ENCODE peak calls at places on chromosomes 1 and 21, in ten cellular contexts. One of them, this sample, is unnamed.
A peak's percentile ranks its signal among the peaks of the same experiment; 100 is the strongest.

GRCh38 chr21:26587621-26588260 is 14.7 kb upstream of the CYYR1 start:
- DNase-seq in mesenchymal stem cell: peak; percentile 43
- DNase-seq in GM23248: peak; percentile 74
- DNase-seq in SK-N-SH: peak; percentile 47
- DNase-seq in PC-3: peak; percentile 91
- DNase-seq in neural progenitor cell: no peak
- DNase-seq in neuronal stem cell: no peak
- DNase-seq in fibroblast of lung: peak; percentile 92
- DNase-seq in endodermal cell: no peak
- DNase-seq in IMR-90: peak; percentile 44
- DNase-seq in this sample: peak; percentile 66

GRCh38 chr21:46061063-46061462 is 36.8 kb upstream of the COL6A2 start:
- DNase-seq in mesenchymal stem cell: no peak
- DNase-seq in GM23248: no peak
- DNase-seq in SK-N-SH: no peak
- DNase-seq in PC-3: no peak
- DNase-seq in neural progenitor cell: no peak
- DNase-seq in neuronal stem cell: no peak
- DNase-seq in fibroblast of lung: no peak
- DNase-seq in endodermal cell: no peak
- DNase-seq in IMR-90: no peak
- DNase-seq in this sample: no peak

GRCh38 chr1:53368314-53369033 is 40.6 kb upstream of the LRP8 start:
- DNase-seq in mesenchymal stem cell: no peak
- DNase-seq in GM23248: no peak
- DNase-seq in SK-N-SH: peak; percentile 79
- DNase-seq in PC-3: no peak
- DNase-seq in neural progenitor cell: no peak
- DNase-seq in neuronal stem cell: no peak
- DNase-seq in fibroblast of lung: no peak
- DNase-seq in endodermal cell: peak; percentile 55
- DNase-seq in IMR-90: no peak
- DNase-seq in this sample: no peak

GRCh38 chr1:78005755-78006154 is 1.0 kb downstream of the DNAJB4 start:
- DNase-seq in mesenchymal stem cell: peak; percentile 83
- DNase-seq in GM23248: peak; percentile 91
- DNase-seq in SK-N-SH: peak; percentile 9
- DNase-seq in PC-3: peak; percentile 84
- DNase-seq in neural progenitor cell: no peak
- DNase-seq in neuronal stem cell: no peak
- DNase-seq in fibroblast of lung: peak; percentile 97
- DNase-seq in endodermal cell: no peak
- DNase-seq in IMR-90: peak; percentile 94
- DNase-seq in this sample: peak; percentile 58

GRCh38 chr1:19220080-19220846 is 10.2 kb upstream of the UBR4 start:
- DNase-seq in mesenchymal stem cell: no peak
- DNase-seq in GM23248: no peak
- DNase-seq in SK-N-SH: no peak
- DNase-seq in PC-3: no peak
- DNase-seq in neural progenitor cell: no peak
- DNase-seq in neuronal stem cell: no peak
- DNase-seq in fibroblast of lung: no peak
- DNase-seq in endodermal cell: no peak
- DNase-seq in IMR-90: no peak
- DNase-seq in this sample: no peak

GRCh38 chr1:235929216-235929615 is 62.5 kb upstream of the LYST start:
- DNase-seq in mesenchymal stem cell: no peak
- DNase-seq in GM23248: no peak
- DNase-seq in SK-N-SH: no peak
- DNase-seq in PC-3: no peak
- DNase-seq in neural progenitor cell: no peak
- DNase-seq in neuronal stem cell: no peak
- DNase-seq in fibroblast of lung: peak; percentile 43
- DNase-seq in endodermal cell: no peak
- DNase-seq in IMR-90: no peak
- DNase-seq in this sample: no peak

GRCh38 chr21:41651830-41652229 is 115.0 kb downstream of the RIPK4 start:
- DNase-seq in mesenchymal stem cell: no peak
- DNase-seq in GM23248: peak; percentile 62
- DNase-seq in SK-N-SH: no peak
- DNase-seq in PC-3: peak; percentile 86
- DNase-seq in neural progenitor cell: no peak
- DNase-seq in neuronal stem cell: no peak
- DNase-seq in fibroblast of lung: no peak
- DNase-seq in endodermal cell: no peak
- DNase-seq in IMR-90: peak; percentile 46
- DNase-seq in this sample: no peak

GRCh38 chr1:21673277-21673780 is 4.2 kb upstream of the RAP1GAP start:
- DNase-seq in mesenchymal stem cell: peak; percentile 30
- DNase-seq in GM23248: peak; percentile 71
- DNase-seq in SK-N-SH: no peak
- DNase-seq in PC-3: peak; percentile 4
- DNase-seq in neural progenitor cell: no peak
- DNase-seq in neuronal stem cell: no peak
- DNase-seq in fibroblast of lung: peak; percentile 78
- DNase-seq in endodermal cell: no peak
- DNase-seq in IMR-90: peak; percentile 25
- DNase-seq in this sample: no peak

GRCh38 chr1:41435570-41436178 is 48.8 kb downstream of the EDN2 start:
- DNase-seq in mesenchymal stem cell: peak; percentile 58
- DNase-seq in GM23248: no peak
- DNase-seq in SK-N-SH: peak; percentile 77
- DNase-seq in PC-3: no peak
- DNase-seq in neural progenitor cell: peak; percentile 86
- DNase-seq in neuronal stem cell: peak; percentile 50
- DNase-seq in fibroblast of lung: no peak
- DNase-seq in endodermal cell: peak; percentile 94
- DNase-seq in IMR-90: no peak
- DNase-seq in this sample: no peak

GRCh38 chr1:86913399-86913895 is 479 bp downstream of the SELENOF start:
- DNase-seq in mesenchymal stem cell: peak; percentile 80
- DNase-seq in GM23248: peak; percentile 78
- DNase-seq in SK-N-SH: no peak
- DNase-seq in PC-3: peak; percentile 34
- DNase-seq in neural progenitor cell: peak; percentile 45
- DNase-seq in neuronal stem cell: no peak
- DNase-seq in fibroblast of lung: no peak
- DNase-seq in endodermal cell: peak; percentile 60
- DNase-seq in IMR-90: peak; percentile 48
- DNase-seq in this sample: peak; percentile 18

GRCh38 chr1:248924696-248925532 is 18.9 kb downstream of the PGBD2 start:
- DNase-seq in mesenchymal stem cell: peak; percentile 81
- DNase-seq in GM23248: peak; percentile 69
- DNase-seq in SK-N-SH: peak; percentile 74
- DNase-seq in PC-3: peak; percentile 77
- DNase-seq in neural progenitor cell: peak; percentile 69
- DNase-seq in neuronal stem cell: no peak
- DNase-seq in fibroblast of lung: peak; percentile 58
- DNase-seq in endodermal cell: peak; percentile 73
- DNase-seq in IMR-90: peak; percentile 39
- DNase-seq in this sample: peak; percentile 14

GRCh38 chr1:71587961-71588360 is 507.1 kb upstream of the ZRANB2 start:
- DNase-seq in mesenchymal stem cell: peak; percentile 5
- DNase-seq in GM23248: peak; percentile 51
- DNase-seq in SK-N-SH: no peak
- DNase-seq in PC-3: peak; percentile 47
- DNase-seq in neural progenitor cell: peak; percentile 11
- DNase-seq in neuronal stem cell: no peak
- DNase-seq in fibroblast of lung: peak; percentile 57
- DNase-seq in endodermal cell: no peak
- DNase-seq in IMR-90: peak; percentile 47
- DNase-seq in this sample: peak; percentile 42

GRCh38 chr1:204725821-204726448 is 40.4 kb upstream of the LRRN2 start:
- DNase-seq in mesenchymal stem cell: no peak
- DNase-seq in GM23248: no peak
- DNase-seq in SK-N-SH: no peak
- DNase-seq in PC-3: peak; percentile 89
- DNase-seq in neural progenitor cell: no peak
- DNase-seq in neuronal stem cell: no peak
- DNase-seq in fibroblast of lung: no peak
- DNase-seq in endodermal cell: peak; percentile 38
- DNase-seq in IMR-90: no peak
- DNase-seq in this sample: no peak

GRCh38 chr1:2508751-2509150 is 17.6 kb downstream of the PANK4 start:
- DNase-seq in mesenchymal stem cell: no peak
- DNase-seq in GM23248: no peak
- DNase-seq in SK-N-SH: no peak
- DNase-seq in PC-3: no peak
- DNase-seq in neural progenitor cell: no peak
- DNase-seq in neuronal stem cell: no peak
- DNase-seq in fibroblast of lung: peak; percentile 47
- DNase-seq in endodermal cell: no peak
- DNase-seq in IMR-90: peak; percentile 58
- DNase-seq in this sample: no peak
- H3K4me3 ChIP-seq in mesenchymal stem cell: no peak overlapping the region
- H3K4me3 ChIP-seq in GM23248: no peak overlapping the region
- H3K4me3 ChIP-seq in SK-N-SH: no peak overlapping the region
- H3K4me3 ChIP-seq in PC-3: no peak overlapping the region
- H3K4me3 ChIP-seq in neural progenitor cell: no peak overlapping the region
- H3K4me3 ChIP-seq in neuronal stem cell: no peak overlapping the region
- H3K4me3 ChIP-seq in fibroblast of lung: no peak overlapping the region
- H3K4me3 ChIP-seq in endodermal cell: no peak overlapping the region
- H3K4me3 ChIP-seq in IMR-90: no peak overlapping the region
- H3K4me3 ChIP-seq in this sample: no peak overlapping the region

GRCh38 chr21:38997051-38997450 is 186.2 kb downstream of the PSMG1 start:
- DNase-seq in mesenchymal stem cell: no peak
- DNase-seq in GM23248: no peak
- DNase-seq in SK-N-SH: no peak
- DNase-seq in PC-3: no peak
- DNase-seq in neural progenitor cell: no peak
- DNase-seq in neuronal stem cell: no peak
- DNase-seq in fibroblast of lung: no peak
- DNase-seq in endodermal cell: no peak
- DNase-seq in IMR-90: no peak
- DNase-seq in this sample: no peak

GRCh38 chr21:39001341-39001740 is 181.9 kb downstream of the PSMG1 start:
- DNase-seq in mesenchymal stem cell: no peak
- DNase-seq in GM23248: peak; percentile 73
- DNase-seq in SK-N-SH: no peak
- DNase-seq in PC-3: no peak
- DNase-seq in neural progenitor cell: no peak
- DNase-seq in neuronal stem cell: no peak
- DNase-seq in fibroblast of lung: no peak
- DNase-seq in endodermal cell: no peak
- DNase-seq in IMR-90: peak; percentile 39
- DNase-seq in this sample: no peak

GRCh38 chr21:38997756-38998155 is 185.5 kb downstream of the PSMG1 start:
- DNase-seq in mesenchymal stem cell: no peak
- DNase-seq in GM23248: no peak
- DNase-seq in SK-N-SH: no peak
- DNase-seq in PC-3: no peak
- DNase-seq in neural progenitor cell: no peak
- DNase-seq in neuronal stem cell: no peak
- DNase-seq in fibroblast of lung: no peak
- DNase-seq in endodermal cell: no peak
- DNase-seq in IMR-90: no peak
- DNase-seq in this sample: no peak

GRCh38 chr21:38999148-38999547 is 184.1 kb downstream of the PSMG1 start:
- DNase-seq in mesenchymal stem cell: peak; percentile 48
- DNase-seq in GM23248: peak; percentile 47
- DNase-seq in SK-N-SH: peak; percentile 58
- DNase-seq in PC-3: no peak
- DNase-seq in neural progenitor cell: no peak
- DNase-seq in neuronal stem cell: no peak
- DNase-seq in fibroblast of lung: no peak
- DNase-seq in endodermal cell: no peak
- DNase-seq in IMR-90: peak; percentile 64
- DNase-seq in this sample: no peak

DNA sequence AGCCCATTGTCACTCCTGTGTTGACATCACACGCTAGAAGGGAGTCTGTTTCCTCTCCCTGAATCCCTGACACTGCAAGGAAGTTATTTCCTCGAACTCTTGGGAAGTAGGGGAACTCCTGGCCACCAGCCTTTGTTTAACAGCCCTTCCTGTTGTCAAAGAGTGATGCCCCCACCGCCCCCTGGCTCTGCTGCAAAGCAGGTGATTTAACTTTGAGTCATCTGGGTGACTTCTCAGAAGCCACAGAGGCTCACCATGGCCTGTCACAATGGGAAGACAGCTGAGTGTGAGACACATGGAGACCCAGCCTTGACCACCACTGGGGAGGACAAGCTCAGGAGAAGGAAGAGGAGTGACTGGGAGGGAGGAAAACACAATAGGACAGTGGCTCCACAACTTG is 182.8 kb downstream of the PSMG1 start:
- DNase-seq in mesenchymal stem cell: peak; percentile 18
- DNase-seq in GM23248: peak; percentile 33
- DNase-seq in SK-N-SH: no peak
- DNase-seq in PC-3: peak; percentile 85
- DNase-seq in neural progenitor cell: no peak
- DNase-seq in neuronal stem cell: no peak
- DNase-seq in fibroblast of lung: no peak
- DNase-seq in endodermal cell: peak; percentile 48
- DNase-seq in IMR-90: peak; percentile 46
- DNase-seq in this sample: no peak
- H3K9ac ChIP-seq in mesenchymal stem cell: no peak overlapping the region
- H3K9ac ChIP-seq in GM23248: no peak overlapping the region
- H3K9ac ChIP-seq in SK-N-SH: no peak overlapping the region
- H3K9ac ChIP-seq in PC-3: no peak overlapping the region
- H3K9ac ChIP-seq in neural progenitor cell: no peak overlapping the region
- H3K9ac ChIP-seq in neuronal stem cell: no peak overlapping the region
- H3K9ac ChIP-seq in fibroblast of lung: no peak overlapping the region
- H3K9ac ChIP-seq in endodermal cell: no peak overlapping the region
- H3K9ac ChIP-seq in IMR-90: no peak overlapping the region
- H3K9ac ChIP-seq in this sample: no peak overlapping the region

GRCh38 chr1:246690100-246690499 is 34.1 kb upstream of the SCCPDH start:
- DNase-seq in mesenchymal stem cell: no peak
- DNase-seq in GM23248: no peak
- DNase-seq in SK-N-SH: no peak
- DNase-seq in PC-3: no peak
- DNase-seq in neural progenitor cell: no peak
- DNase-seq in neuronal stem cell: no peak
- DNase-seq in fibroblast of lung: no peak
- DNase-seq in endodermal cell: no peak
- DNase-seq in IMR-90: no peak
- DNase-seq in this sample: no peak
- H3K4me3 ChIP-seq in mesenchymal stem cell: peak overlapping the region; percentile 57
- H3K4me3 ChIP-seq in GM23248: peak overlapping the region; percentile 66
- H3K4me3 ChIP-seq in SK-N-SH: no peak overlapping the region
- H3K4me3 ChIP-seq in PC-3: peak overlapping the region; percentile 63
- H3K4me3 ChIP-seq in neural progenitor cell: no peak overlapping the region
- H3K4me3 ChIP-seq in neuronal stem cell: no peak overlapping the region
- H3K4me3 ChIP-seq in fibroblast of lung: no peak overlapping the region
- H3K4me3 ChIP-seq in endodermal cell: no peak overlapping the region
- H3K4me3 ChIP-seq in IMR-90: no peak overlapping the region
- H3K4me3 ChIP-seq in this sample: peak overlapping the region; percentile 74

DNA sequence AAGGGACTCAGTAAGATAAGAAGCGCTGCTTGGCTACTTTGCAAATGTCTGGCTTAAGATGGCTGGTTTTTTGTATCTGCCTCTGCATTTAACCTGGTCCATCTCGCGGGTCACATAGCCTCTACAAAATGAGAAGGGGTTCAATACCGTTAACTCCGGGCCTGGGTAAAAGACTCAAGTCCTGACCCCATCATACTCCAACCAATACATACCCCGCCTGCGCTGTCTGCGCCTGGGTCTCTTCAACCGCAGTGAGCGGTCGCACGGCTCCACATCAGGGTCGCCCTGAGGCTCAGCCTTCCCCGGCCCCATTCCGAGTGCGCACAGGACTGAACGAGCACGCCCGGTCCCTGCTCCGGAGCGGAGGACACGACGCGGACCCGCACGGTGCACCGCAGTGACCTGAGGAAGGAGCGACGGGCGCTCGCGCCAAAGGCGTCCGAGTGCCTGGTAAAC is 558 bp upstream of the PGD start:
- DNase-seq in mesenchymal stem cell: no peak
- DNase-seq in GM23248: no peak
- DNase-seq in SK-N-SH: no peak
- DNase-seq in PC-3: no peak
- DNase-seq in neural progenitor cell: no peak
- DNase-seq in neuronal stem cell: no peak
- DNase-seq in fibroblast of lung: no peak
- DNase-seq in endodermal cell: no peak
- DNase-seq in IMR-90: no peak
- DNase-seq in this sample: no peak
- H3K9ac ChIP-seq in mesenchymal stem cell: peak overlapping the region; percentile 95
- H3K9ac ChIP-seq in GM23248: peak overlapping the region; percentile 74
- H3K9ac ChIP-seq in SK-N-SH: peak overlapping the region; percentile 66
- H3K9ac ChIP-seq in PC-3: peak overlapping the region; percentile 57
- H3K9ac ChIP-seq in neural progenitor cell: no peak overlapping the region
- H3K9ac ChIP-seq in neuronal stem cell: peak overlapping the region; percentile 98
- H3K9ac ChIP-seq in fibroblast of lung: peak overlapping the region; percentile 69
- H3K9ac ChIP-seq in endodermal cell: peak overlapping the region; percentile 73
- H3K9ac ChIP-seq in IMR-90: peak overlapping the region; percentile 42
- H3K9ac ChIP-seq in this sample: peak overlapping the region; percentile 72